ENCODE peak calls at places on chromosome 2, in ten cellular contexts. One of them, this sample, is unnamed.

GRCh38 chr2:216665240-216665639 is 30.1 kb downstream of the IGFBP5 start:
- DNase-seq in astrocyte of the spinal cord: no peak
- DNase-seq in A673: no peak
- DNase-seq in OCI-LY7: no peak
- DNase-seq in effector memory CD4-positive, alpha-beta T cell: no peak
- DNase-seq in K562: no peak
- DNase-seq in right cardiac atrium: no peak
- DNase-seq in CD4-positive, CD25-positive, alpha-beta regulatory T cell: no peak
- DNase-seq in coronary artery: no peak
- DNase-seq in PC-9: peak
- DNase-seq in this sample: no peak

GRCh38 chr2:159126653-159127052 is 158.2 kb downstream of the TANC1 start:
- DNase-seq in astrocyte of the spinal cord: peak
- DNase-seq in A673: no peak
- DNase-seq in OCI-LY7: no peak
- DNase-seq in effector memory CD4-positive, alpha-beta T cell: no peak
- DNase-seq in K562: no peak
- DNase-seq in right cardiac atrium: no peak
- DNase-seq in CD4-positive, CD25-positive, alpha-beta regulatory T cell: no peak
- DNase-seq in coronary artery: no peak
- DNase-seq in PC-9: no peak
- DNase-seq in this sample: peak

GRCh38 chr2:240869956-240870875 is 1.6 kb downstream of the AGXT start:
- DNase-seq in astrocyte of the spinal cord: no peak
- DNase-seq in A673: no peak
- DNase-seq in OCI-LY7: no peak
- DNase-seq in effector memory CD4-positive, alpha-beta T cell: no peak
- DNase-seq in K562: no peak
- DNase-seq in right cardiac atrium: no peak
- DNase-seq in CD4-positive, CD25-positive, alpha-beta regulatory T cell: no peak
- DNase-seq in coronary artery: no peak
- DNase-seq in PC-9: no peak
- DNase-seq in this sample: no peak

GRCh38 chr2:23594079-23594494 is 209.1 kb downstream of the KLHL29 start:
- DNase-seq in astrocyte of the spinal cord: no peak
- DNase-seq in A673: no peak
- DNase-seq in OCI-LY7: no peak
- DNase-seq in effector memory CD4-positive, alpha-beta T cell: no peak
- DNase-seq in K562: no peak
- DNase-seq in right cardiac atrium: no peak
- DNase-seq in CD4-positive, CD25-positive, alpha-beta regulatory T cell: no peak
- DNase-seq in coronary artery: no peak
- DNase-seq in PC-9: no peak
- DNase-seq in this sample: no peak

GRCh38 chr2:128595763-128596452 is 277.2 kb upstream of the HS6ST1 start:
- DNase-seq in astrocyte of the spinal cord: no peak
- DNase-seq in A673: no peak
- DNase-seq in OCI-LY7: no peak
- DNase-seq in effector memory CD4-positive, alpha-beta T cell: no peak
- DNase-seq in K562: no peak
- DNase-seq in right cardiac atrium: no peak
- DNase-seq in CD4-positive, CD25-positive, alpha-beta regulatory T cell: no peak
- DNase-seq in coronary artery: no peak
- DNase-seq in PC-9: no peak
- DNase-seq in this sample: no peak

GRCh38 chr2:102022884-102023539 is 31.3 kb downstream of the IL1R2 start:
- DNase-seq in astrocyte of the spinal cord: no peak
- DNase-seq in A673: no peak
- DNase-seq in OCI-LY7: no peak
- DNase-seq in effector memory CD4-positive, alpha-beta T cell: no peak
- DNase-seq in K562: no peak
- DNase-seq in right cardiac atrium: no peak
- DNase-seq in CD4-positive, CD25-positive, alpha-beta regulatory T cell: no peak
- DNase-seq in coronary artery: no peak
- DNase-seq in PC-9: no peak
- DNase-seq in this sample: no peak

GRCh38 chr2:222887124-222887523 is 26.3 kb downstream of the ACSL3 start:
- DNase-seq in astrocyte of the spinal cord: no peak
- DNase-seq in A673: no peak
- DNase-seq in OCI-LY7: no peak
- DNase-seq in effector memory CD4-positive, alpha-beta T cell: no peak
- DNase-seq in K562: no peak
- DNase-seq in right cardiac atrium: no peak
- DNase-seq in CD4-positive, CD25-positive, alpha-beta regulatory T cell: no peak
- DNase-seq in coronary artery: no peak
- DNase-seq in PC-9: no peak
- DNase-seq in this sample: no peak

GRCh38 chr2:158914066-158914465 is 54.4 kb upstream of the TANC1 start:
- DNase-seq in astrocyte of the spinal cord: no peak
- DNase-seq in A673: no peak
- DNase-seq in OCI-LY7: no peak
- DNase-seq in effector memory CD4-positive, alpha-beta T cell: no peak
- DNase-seq in K562: no peak
- DNase-seq in right cardiac atrium: no peak
- DNase-seq in CD4-positive, CD25-positive, alpha-beta regulatory T cell: no peak
- DNase-seq in coronary artery: no peak
- DNase-seq in PC-9: no peak
- DNase-seq in this sample: no peak

GRCh38 chr2:158740127-158740526 is 55.0 kb upstream of the DAPL1 start:
- DNase-seq in astrocyte of the spinal cord: no peak
- DNase-seq in A673: no peak
- DNase-seq in OCI-LY7: no peak
- DNase-seq in effector memory CD4-positive, alpha-beta T cell: no peak
- DNase-seq in K562: no peak
- DNase-seq in right cardiac atrium: no peak
- DNase-seq in CD4-positive, CD25-positive, alpha-beta regulatory T cell: no peak
- DNase-seq in coronary artery: no peak
- DNase-seq in PC-9: no peak
- DNase-seq in this sample: no peak

GRCh38 chr2:172858473-172858745 is 122.8 kb downstream of the RAPGEF4 start:
- DNase-seq in astrocyte of the spinal cord: no peak
- DNase-seq in A673: no peak
- DNase-seq in OCI-LY7: no peak
- DNase-seq in effector memory CD4-positive, alpha-beta T cell: no peak
- DNase-seq in K562: no peak
- DNase-seq in right cardiac atrium: no peak
- DNase-seq in CD4-positive, CD25-positive, alpha-beta regulatory T cell: no peak
- DNase-seq in coronary artery: no peak
- DNase-seq in PC-9: no peak
- DNase-seq in this sample: no peak

GRCh38 chr2:160253440-160254296 is 53.6 kb upstream of the ITGB6 start:
- DNase-seq in astrocyte of the spinal cord: peak
- DNase-seq in A673: no peak
- DNase-seq in OCI-LY7: no peak
- DNase-seq in effector memory CD4-positive, alpha-beta T cell: no peak
- DNase-seq in K562: no peak
- DNase-seq in right cardiac atrium: no peak
- DNase-seq in CD4-positive, CD25-positive, alpha-beta regulatory T cell: no peak
- DNase-seq in coronary artery: no peak
- DNase-seq in PC-9: no peak
- DNase-seq in this sample: peak

GRCh38 chr2:172464340-172465129 is 37.1 kb downstream of the ITGA6 start:
- DNase-seq in astrocyte of the spinal cord: no peak
- DNase-seq in A673: no peak
- DNase-seq in OCI-LY7: no peak
- DNase-seq in effector memory CD4-positive, alpha-beta T cell: no peak
- DNase-seq in K562: no peak
- DNase-seq in right cardiac atrium: no peak
- DNase-seq in CD4-positive, CD25-positive, alpha-beta regulatory T cell: no peak
- DNase-seq in coronary artery: no peak
- DNase-seq in PC-9: peak
- DNase-seq in this sample: no peak

GRCh38 chr2:240615830-240616547 is 9.3 kb upstream of the GPR35 start:
- DNase-seq in astrocyte of the spinal cord: no peak
- DNase-seq in A673: peak
- DNase-seq in OCI-LY7: no peak
- DNase-seq in effector memory CD4-positive, alpha-beta T cell: no peak
- DNase-seq in K562: no peak
- DNase-seq in right cardiac atrium: no peak
- DNase-seq in CD4-positive, CD25-positive, alpha-beta regulatory T cell: no peak
- DNase-seq in coronary artery: peak
- DNase-seq in PC-9: no peak
- DNase-seq in this sample: no peak

GRCh38 chr2:168736636-168737424 is 65.6 kb upstream of the NOSTRIN start:
- DNase-seq in astrocyte of the spinal cord: no peak
- DNase-seq in A673: no peak
- DNase-seq in OCI-LY7: no peak
- DNase-seq in effector memory CD4-positive, alpha-beta T cell: no peak
- DNase-seq in K562: no peak
- DNase-seq in right cardiac atrium: no peak
- DNase-seq in CD4-positive, CD25-positive, alpha-beta regulatory T cell: no peak
- DNase-seq in coronary artery: no peak
- DNase-seq in PC-9: no peak
- DNase-seq in this sample: no peak

GRCh38 chr2:47269316-47270232 is 114.5 kb upstream of the STPG4 start:
- DNase-seq in astrocyte of the spinal cord: peak
- DNase-seq in A673: peak
- DNase-seq in OCI-LY7: no peak
- DNase-seq in effector memory CD4-positive, alpha-beta T cell: no peak
- DNase-seq in K562: peak
- DNase-seq in right cardiac atrium: peak
- DNase-seq in CD4-positive, CD25-positive, alpha-beta regulatory T cell: no peak
- DNase-seq in coronary artery: peak
- DNase-seq in PC-9: peak
- DNase-seq in this sample: peak

GRCh38 chr2:120912101-120912985 is 176.7 kb downstream of the GLI2 start:
- DNase-seq in astrocyte of the spinal cord: no peak
- DNase-seq in A673: no peak
- DNase-seq in OCI-LY7: no peak
- DNase-seq in effector memory CD4-positive, alpha-beta T cell: no peak
- DNase-seq in K562: peak
- DNase-seq in right cardiac atrium: peak
- DNase-seq in CD4-positive, CD25-positive, alpha-beta regulatory T cell: no peak
- DNase-seq in coronary artery: peak
- DNase-seq in PC-9: no peak
- DNase-seq in this sample: no peak

GRCh38 chr2:86037141-86037794 is 68.4 kb downstream of the POLR1A start:
- DNase-seq in astrocyte of the spinal cord: peak
- DNase-seq in A673: no peak
- DNase-seq in OCI-LY7: peak
- DNase-seq in effector memory CD4-positive, alpha-beta T cell: no peak
- DNase-seq in K562: no peak
- DNase-seq in right cardiac atrium: peak
- DNase-seq in CD4-positive, CD25-positive, alpha-beta regulatory T cell: no peak
- DNase-seq in coronary artery: peak
- DNase-seq in PC-9: no peak
- DNase-seq in this sample: peak

GRCh38 chr2:212294816-212295215 is 243.8 kb downstream of the ERBB4 start:
- DNase-seq in astrocyte of the spinal cord: no peak
- DNase-seq in A673: no peak
- DNase-seq in OCI-LY7: no peak
- DNase-seq in effector memory CD4-positive, alpha-beta T cell: no peak
- DNase-seq in K562: no peak
- DNase-seq in right cardiac atrium: no peak
- DNase-seq in CD4-positive, CD25-positive, alpha-beta regulatory T cell: no peak
- DNase-seq in coronary artery: no peak
- DNase-seq in PC-9: no peak
- DNase-seq in this sample: no peak

GRCh38 chr2:11950894-11951293 is 204.5 kb downstream of the LPIN1 start:
- DNase-seq in astrocyte of the spinal cord: no peak
- DNase-seq in A673: no peak
- DNase-seq in OCI-LY7: no peak
- DNase-seq in effector memory CD4-positive, alpha-beta T cell: no peak
- DNase-seq in K562: no peak
- DNase-seq in right cardiac atrium: no peak
- DNase-seq in CD4-positive, CD25-positive, alpha-beta regulatory T cell: no peak
- DNase-seq in coronary artery: no peak
- DNase-seq in PC-9: no peak
- DNase-seq in this sample: no peak

GRCh38 chr2:64276417-64277095 is 132.3 kb upstream of the PELI1 start:
- DNase-seq in astrocyte of the spinal cord: no peak
- DNase-seq in A673: peak
- DNase-seq in OCI-LY7: no peak
- DNase-seq in effector memory CD4-positive, alpha-beta T cell: no peak
- DNase-seq in K562: no peak
- DNase-seq in right cardiac atrium: no peak
- DNase-seq in CD4-positive, CD25-positive, alpha-beta regulatory T cell: no peak
- DNase-seq in coronary artery: no peak
- DNase-seq in PC-9: peak
- DNase-seq in this sample: no peak
- H3K4me3 ChIP-seq in astrocyte of the spinal cord: no peak
- H3K4me3 ChIP-seq in A673: no peak
- H3K4me3 ChIP-seq in OCI-LY7: no peak
- H3K4me3 ChIP-seq in effector memory CD4-positive, alpha-beta T cell: no peak
- H3K4me3 ChIP-seq in K562: no peak
- H3K4me3 ChIP-seq in right cardiac atrium: no peak
- H3K4me3 ChIP-seq in CD4-positive, CD25-positive, alpha-beta regulatory T cell: no peak
- H3K4me3 ChIP-seq in coronary artery: no peak
- H3K4me3 ChIP-seq in PC-9: no peak
- H3K4me3 ChIP-seq in this sample: no peak

GRCh38 chr2:144518744-144519596 is 949 bp downstream of the ZEB2 start:
- DNase-seq in astrocyte of the spinal cord: peak
- DNase-seq in A673: peak
- DNase-seq in OCI-LY7: peak
- DNase-seq in effector memory CD4-positive, alpha-beta T cell: no peak
- DNase-seq in K562: no peak
- DNase-seq in right cardiac atrium: no peak
- DNase-seq in CD4-positive, CD25-positive, alpha-beta regulatory T cell: no peak
- DNase-seq in coronary artery: no peak
- DNase-seq in PC-9: no peak
- DNase-seq in this sample: no peak
- H3K4me3 ChIP-seq in astrocyte of the spinal cord: peak
- H3K4me3 ChIP-seq in A673: peak
- H3K4me3 ChIP-seq in OCI-LY7: peak
- H3K4me3 ChIP-seq in effector memory CD4-positive, alpha-beta T cell: no peak
- H3K4me3 ChIP-seq in K562: peak
- H3K4me3 ChIP-seq in right cardiac atrium: peak
- H3K4me3 ChIP-seq in CD4-positive, CD25-positive, alpha-beta regulatory T cell: peak
- H3K4me3 ChIP-seq in coronary artery: peak
- H3K4me3 ChIP-seq in PC-9: no peak
- H3K4me3 ChIP-seq in this sample: peak

GRCh38 chr2:204842731-204843490 is 297.6 kb downstream of the PARD3B start:
- DNase-seq in astrocyte of the spinal cord: peak
- DNase-seq in A673: peak
- DNase-seq in OCI-LY7: no peak
- DNase-seq in effector memory CD4-positive, alpha-beta T cell: no peak
- DNase-seq in K562: no peak
- DNase-seq in right cardiac atrium: peak
- DNase-seq in CD4-positive, CD25-positive, alpha-beta regulatory T cell: no peak
- DNase-seq in coronary artery: no peak
- DNase-seq in PC-9: peak
- DNase-seq in this sample: peak
- H3K4me3 ChIP-seq in astrocyte of the spinal cord: no peak
- H3K4me3 ChIP-seq in A673: no peak
- H3K4me3 ChIP-seq in OCI-LY7: no peak
- H3K4me3 ChIP-seq in effector memory CD4-positive, alpha-beta T cell: no peak
- H3K4me3 ChIP-seq in K562: no peak
- H3K4me3 ChIP-seq in right cardiac atrium: no peak
- H3K4me3 ChIP-seq in CD4-positive, CD25-positive, alpha-beta regulatory T cell: no peak
- H3K4me3 ChIP-seq in coronary artery: no peak
- H3K4me3 ChIP-seq in PC-9: peak
- H3K4me3 ChIP-seq in this sample: no peak

GRCh38 chr2:201129044-201129505 is 13.1 kb downstream of the CFLAR start:
- DNase-seq in astrocyte of the spinal cord: peak
- DNase-seq in A673: peak
- DNase-seq in OCI-LY7: peak
- DNase-seq in effector memory CD4-positive, alpha-beta T cell: no peak
- DNase-seq in K562: no peak
- DNase-seq in right cardiac atrium: no peak
- DNase-seq in CD4-positive, CD25-positive, alpha-beta regulatory T cell: no peak
- DNase-seq in coronary artery: no peak
- DNase-seq in PC-9: peak
- DNase-seq in this sample: peak
- H3K4me3 ChIP-seq in astrocyte of the spinal cord: no peak
- H3K4me3 ChIP-seq in A673: peak
- H3K4me3 ChIP-seq in OCI-LY7: peak
- H3K4me3 ChIP-seq in effector memory CD4-positive, alpha-beta T cell: no peak
- H3K4me3 ChIP-seq in K562: peak
- H3K4me3 ChIP-seq in right cardiac atrium: peak
- H3K4me3 ChIP-seq in CD4-positive, CD25-positive, alpha-beta regulatory T cell: peak
- H3K4me3 ChIP-seq in coronary artery: peak
- H3K4me3 ChIP-seq in PC-9: no peak
- H3K4me3 ChIP-seq in this sample: no peak

GRCh38 chr2:31384351-31384750 is 30.2 kb downstream of the XDH start:
- DNase-seq in astrocyte of the spinal cord: peak
- DNase-seq in A673: no peak
- DNase-seq in OCI-LY7: no peak
- DNase-seq in effector memory CD4-positive, alpha-beta T cell: no peak
- DNase-seq in K562: no peak
- DNase-seq in right cardiac atrium: no peak
- DNase-seq in CD4-positive, CD25-positive, alpha-beta regulatory T cell: no peak
- DNase-seq in coronary artery: peak
- DNase-seq in PC-9: peak
- DNase-seq in this sample: peak
- H3K4me3 ChIP-seq in astrocyte of the spinal cord: no peak
- H3K4me3 ChIP-seq in A673: no peak
- H3K4me3 ChIP-seq in OCI-LY7: no peak
- H3K4me3 ChIP-seq in effector memory CD4-positive, alpha-beta T cell: no peak
- H3K4me3 ChIP-seq in K562: no peak
- H3K4me3 ChIP-seq in right cardiac atrium: no peak
- H3K4me3 ChIP-seq in CD4-positive, CD25-positive, alpha-beta regulatory T cell: no peak
- H3K4me3 ChIP-seq in coronary artery: no peak
- H3K4me3 ChIP-seq in PC-9: peak
- H3K4me3 ChIP-seq in this sample: no peak